ENCODE peak calls at places on chromosomes 7 and 10, in ten cellular contexts. S is SHP77, K is WTC11, P is progenitor cell of endocrine pancreas, Y is right cardiac atrium, F is GM23248, A is H7, G is NCI-H1417 treated with DMSO at 0.1 percent for 48 hours, J is heart left ventricle, W is caudate nucleus. X is an unnamed sample.

GRCh38 chr7:108327353-108327752 is 128.9 kb downstream of the NRCAM start:
- DNase-seq in S (no peak), K (no peak), P (no peak), Y (no peak), F (no peak), A (no peak), G (no peak), J (no peak), W (no peak), X (no peak)

GRCh38 chr10:127968027-127968441 is 61.1 kb downstream of the PTPRE start:
- DNase-seq in S (no peak), K (no peak), P (no peak), Y (no peak), F (no peak), A (no peak), G (no peak), J (no peak), W (no peak), X (no peak)

GRCh38 chr7:150852371-150852905 is at the start of gene AOC1:
- DNase-seq in S (no peak), K (peak; percentile 28), P (no peak), Y (no peak), F (no peak), A (peak; percentile 66), G (no peak), J (peak; percentile 16), W (no peak), X (no peak)

GRCh38 chr10:49053053-49053997 is 62.0 kb downstream of the VSTM4 start:
- DNase-seq in S (no peak), K (no peak), P (no peak), Y (peak; percentile 76), F (no peak), A (no peak), G (no peak), J (peak; percentile 36), W (no peak), X (no peak)

GRCh38 chr10:63630928-63631685 is 109.9 kb downstream of the REEP3 start:
- DNase-seq in S (no peak), K (no peak), P (no peak), Y (no peak), F (peak; percentile 93), A (no peak), G (no peak), J (no peak), W (no peak), X (peak; percentile 74)

GRCh38 chr7:90560730-90561129 is 35.4 kb upstream of the CDK14 start:
- DNase-seq in S (no peak), K (no peak), P (no peak), Y (no peak), F (peak; percentile 63), A (no peak), G (no peak), J (no peak), W (no peak), X (no peak)

GRCh38 chr7:73831656-73832579 is 1.1 kb downstream of the CLDN4 start:
- DNase-seq in S (peak; percentile 72), K (peak; percentile 88), P (peak; percentile 83), Y (peak; percentile 40), F (no peak), A (peak; percentile 93), G (peak; percentile 64), J (no peak), W (no peak), X (no peak)

GRCh38 chr7:12623885-12624498 is 53.5 kb downstream of the SCIN start:
- DNase-seq in S (peak; percentile 21), K (no peak), P (no peak), Y (no peak), F (peak; percentile 60), A (peak; percentile 11), G (no peak), J (no peak), W (no peak), X (no peak)

GRCh38 chr10:22913474-22914092 is 14.3 kb upstream of the ARMC3 start:
- DNase-seq in S (no peak), K (no peak), P (no peak), Y (no peak), F (no peak), A (no peak), G (no peak), J (no peak), W (no peak), X (no peak)

GRCh38 chr10:26829810-26830515 is 30.8 kb downstream of the ABI1 start:
- DNase-seq in S (no peak), K (no peak), P (no peak), Y (no peak), F (no peak), A (no peak), G (no peak), J (no peak), W (no peak), X (no peak)

GRCh38 chr10:117664288-117664687 is 121.7 kb downstream of the EMX2 start:
- DNase-seq in S (no peak), K (no peak), P (no peak), Y (no peak), F (no peak), A (no peak), G (no peak), J (no peak), W (no peak), X (no peak)

X was measured in dorsolateral prefrontal cortex.